ENCODE peak calls at places on chromosome 1, in seven cellular contexts. One of them, this sample, is unnamed.

GRCh38 chr1:171142451-171143121 is 42.5 kb upstream of the FMO2 start:
- DNase-seq in stimulated activated CD8-positive, alpha-beta memory T cell treated with anti-CD3 and anti-CD28 coated beads, Interleukin-4, amount 100 ng/mL, for 24 hours: no peak
- DNase-seq in effector CD8-positive, alpha-beta T cell: no peak
- DNase-seq in cardiac muscle cell: no peak
- DNase-seq in D341Med: peak; percentile 62
- DNase-seq in HFF-Myc: peak; percentile 84
- DNase-seq in HEK293T: no peak
- DNase-seq in this sample: no peak

GRCh38 chr1:204263240-204263848 is 49.6 kb upstream of the GOLT1A start:
- DNase-seq in effector CD8-positive, alpha-beta T cell: no peak
- DNase-seq in cardiac muscle cell: peak; percentile 21
- DNase-seq in HFF-Myc: no peak
- DNase-seq in D341Med: no peak
- DNase-seq in HEK293T: no peak
- DNase-seq in stimulated activated CD8-positive, alpha-beta memory T cell treated with anti-CD3 and anti-CD28 coated beads, Interleukin-4, amount 100 ng/mL, for 24 hours: no peak
- DNase-seq in this sample: no peak

GRCh38 chr1:17011439-17012307 is at the start of gene ATP13A2:
- DNase-seq in effector CD8-positive, alpha-beta T cell: peak; percentile 73
- DNase-seq in D341Med: peak; percentile 96
- DNase-seq in HFF-Myc: no peak
- DNase-seq in HEK293T: peak; percentile 92
- DNase-seq in cardiac muscle cell: peak; percentile 92
- DNase-seq in stimulated activated CD8-positive, alpha-beta memory T cell treated with anti-CD3 and anti-CD28 coated beads, Interleukin-4, amount 100 ng/mL, for 24 hours: peak; percentile 76
- DNase-seq in this sample: peak; percentile 79

GRCh38 chr1:9197186-9198099 is 37.1 kb upstream of the H6PD start:
- DNase-seq in D341Med: no peak
- DNase-seq in effector CD8-positive, alpha-beta T cell: no peak
- DNase-seq in stimulated activated CD8-positive, alpha-beta memory T cell treated with anti-CD3 and anti-CD28 coated beads, Interleukin-4, amount 100 ng/mL, for 24 hours: no peak
- DNase-seq in HEK293T: no peak
- DNase-seq in cardiac muscle cell: no peak
- DNase-seq in HFF-Myc: no peak
- DNase-seq in this sample: no peak

GRCh38 chr1:35398739-35399138 is 130.2 kb downstream of the ZMYM4 start:
- DNase-seq in D341Med: no peak
- DNase-seq in HFF-Myc: no peak
- DNase-seq in effector CD8-positive, alpha-beta T cell: no peak
- DNase-seq in cardiac muscle cell: no peak
- DNase-seq in stimulated activated CD8-positive, alpha-beta memory T cell treated with anti-CD3 and anti-CD28 coated beads, Interleukin-4, amount 100 ng/mL, for 24 hours: no peak
- DNase-seq in HEK293T: no peak
- DNase-seq in this sample: no peak

GRCh38 chr1:226763741-226764264 is 24.7 kb upstream of the ITPKB start:
- DNase-seq in HFF-Myc: peak; percentile 67
- DNase-seq in HEK293T: peak; percentile 37
- DNase-seq in effector CD8-positive, alpha-beta T cell: no peak
- DNase-seq in cardiac muscle cell: no peak
- DNase-seq in stimulated activated CD8-positive, alpha-beta memory T cell treated with anti-CD3 and anti-CD28 coated beads, Interleukin-4, amount 100 ng/mL, for 24 hours: peak; percentile 2
- DNase-seq in D341Med: no peak
- DNase-seq in this sample: no peak

GRCh38 chr1:241323510-241323909 is 33.5 kb downstream of the RGS7 start:
- DNase-seq in cardiac muscle cell: peak; percentile 85
- DNase-seq in D341Med: no peak
- DNase-seq in HFF-Myc: peak; percentile 33
- DNase-seq in stimulated activated CD8-positive, alpha-beta memory T cell treated with anti-CD3 and anti-CD28 coated beads, Interleukin-4, amount 100 ng/mL, for 24 hours: no peak
- DNase-seq in HEK293T: peak; percentile 61
- DNase-seq in effector CD8-positive, alpha-beta T cell: no peak
- DNase-seq in this sample: no peak

GRCh38 chr1:230120949-230121381 is 53.9 kb downstream of the GALNT2 start:
- DNase-seq in cardiac muscle cell: no peak
- DNase-seq in stimulated activated CD8-positive, alpha-beta memory T cell treated with anti-CD3 and anti-CD28 coated beads, Interleukin-4, amount 100 ng/mL, for 24 hours: no peak
- DNase-seq in HEK293T: peak; percentile 58
- DNase-seq in effector CD8-positive, alpha-beta T cell: no peak
- DNase-seq in D341Med: peak; percentile 60
- DNase-seq in HFF-Myc: no peak
- DNase-seq in this sample: no peak

GRCh38 chr1:160124709-160125478 is 9.3 kb downstream of the ATP1A2 start:
- DNase-seq in HEK293T: no peak
- DNase-seq in cardiac muscle cell: no peak
- DNase-seq in effector CD8-positive, alpha-beta T cell: no peak
- DNase-seq in HFF-Myc: peak; percentile 24
- DNase-seq in stimulated activated CD8-positive, alpha-beta memory T cell treated with anti-CD3 and anti-CD28 coated beads, Interleukin-4, amount 100 ng/mL, for 24 hours: no peak
- DNase-seq in D341Med: no peak
- DNase-seq in this sample: no peak

GRCh38 chr1:2340918-2341254 is 50.5 kb downstream of the MORN1 start:
- DNase-seq in HEK293T: no peak
- DNase-seq in effector CD8-positive, alpha-beta T cell: no peak
- DNase-seq in cardiac muscle cell: no peak
- DNase-seq in HFF-Myc: no peak
- DNase-seq in D341Med: no peak
- DNase-seq in stimulated activated CD8-positive, alpha-beta memory T cell treated with anti-CD3 and anti-CD28 coated beads, Interleukin-4, amount 100 ng/mL, for 24 hours: no peak
- DNase-seq in this sample: no peak

GRCh38 chr1:20458717-20459116 is 27.3 kb downstream of the CAMK2N1 start:
- DNase-seq in HFF-Myc: no peak
- DNase-seq in HEK293T: no peak
- DNase-seq in cardiac muscle cell: no peak
- DNase-seq in stimulated activated CD8-positive, alpha-beta memory T cell treated with anti-CD3 and anti-CD28 coated beads, Interleukin-4, amount 100 ng/mL, for 24 hours: no peak
- DNase-seq in effector CD8-positive, alpha-beta T cell: no peak
- DNase-seq in D341Med: no peak
- DNase-seq in this sample: no peak

GRCh38 chr1:14659913-14660312 is 61.4 kb downstream of the KAZN start:
- DNase-seq in D341Med: peak; percentile 82
- DNase-seq in HEK293T: no peak
- DNase-seq in HFF-Myc: no peak
- DNase-seq in cardiac muscle cell: no peak
- DNase-seq in effector CD8-positive, alpha-beta T cell: no peak
- DNase-seq in stimulated activated CD8-positive, alpha-beta memory T cell treated with anti-CD3 and anti-CD28 coated beads, Interleukin-4, amount 100 ng/mL, for 24 hours: no peak
- DNase-seq in this sample: no peak

GRCh38 chr1:10710489-10710888 is 86.0 kb downstream of the CASZ1 start:
- DNase-seq in effector CD8-positive, alpha-beta T cell: no peak
- DNase-seq in stimulated activated CD8-positive, alpha-beta memory T cell treated with anti-CD3 and anti-CD28 coated beads, Interleukin-4, amount 100 ng/mL, for 24 hours: no peak
- DNase-seq in HEK293T: no peak
- DNase-seq in HFF-Myc: no peak
- DNase-seq in D341Med: no peak
- DNase-seq in cardiac muscle cell: no peak
- DNase-seq in this sample: no peak

GRCh38 chr1:223474804-223475203 is 81.6 kb downstream of the CCDC185 start:
- DNase-seq in effector CD8-positive, alpha-beta T cell: no peak
- DNase-seq in HFF-Myc: no peak
- DNase-seq in stimulated activated CD8-positive, alpha-beta memory T cell treated with anti-CD3 and anti-CD28 coated beads, Interleukin-4, amount 100 ng/mL, for 24 hours: no peak
- DNase-seq in cardiac muscle cell: no peak
- DNase-seq in D341Med: no peak
- DNase-seq in HEK293T: no peak
- DNase-seq in this sample: no peak

GRCh38 chr1:33517596-33518250 is 45.3 kb downstream of the ZSCAN20 start:
- DNase-seq in effector CD8-positive, alpha-beta T cell: no peak
- DNase-seq in cardiac muscle cell: no peak
- DNase-seq in stimulated activated CD8-positive, alpha-beta memory T cell treated with anti-CD3 and anti-CD28 coated beads, Interleukin-4, amount 100 ng/mL, for 24 hours: no peak
- DNase-seq in D341Med: no peak
- DNase-seq in HEK293T: no peak
- DNase-seq in HFF-Myc: peak; percentile 15
- DNase-seq in this sample: no peak

GRCh38 chr1:54392401-54392800 is 13.8 kb downstream of the SSBP3 start:
- DNase-seq in stimulated activated CD8-positive, alpha-beta memory T cell treated with anti-CD3 and anti-CD28 coated beads, Interleukin-4, amount 100 ng/mL, for 24 hours: no peak
- DNase-seq in HFF-Myc: no peak
- DNase-seq in effector CD8-positive, alpha-beta T cell: no peak
- DNase-seq in D341Med: no peak
- DNase-seq in HEK293T: no peak
- DNase-seq in cardiac muscle cell: no peak
- DNase-seq in this sample: no peak

GRCh38 chr1:30285461-30286050 is 437.8 kb downstream of the MATN1 start:
- DNase-seq in HEK293T: no peak
- DNase-seq in cardiac muscle cell: no peak
- DNase-seq in stimulated activated CD8-positive, alpha-beta memory T cell treated with anti-CD3 and anti-CD28 coated beads, Interleukin-4, amount 100 ng/mL, for 24 hours: no peak
- DNase-seq in effector CD8-positive, alpha-beta T cell: no peak
- DNase-seq in D341Med: no peak
- DNase-seq in HFF-Myc: no peak
- DNase-seq in this sample: no peak